ENCODE peak calls at places on chromosomes 16 and 17, in ten cellular contexts. One of them, this sample, is unnamed.
A peak's percentile ranks its signal among the peaks of the same experiment; 100 is the strongest.

GRCh38 chr17:45273551-45273957 is 11.7 kb upstream of the SPATA32 start:
- DNase-seq in CD8-positive, alpha-beta memory T cell: no peak
- DNase-seq in naive B cell: no peak
- DNase-seq in KBM-7: no peak
- DNase-seq in naive thymus-derived CD8-positive, alpha-beta T cell: peak; percentile 41
- DNase-seq in fibroblast of villous mesenchyme: no peak
- DNase-seq in nucleus accumbens: no peak
- DNase-seq in COR-L47: no peak
- DNase-seq in progenitor cell of endocrine pancreas: no peak
- DNase-seq in choroid plexus epithelial cell: no peak
- DNase-seq in this sample: no peak

GRCh38 chr16:84240455-84240854 is 643 bp upstream of the KCNG4 start:
- DNase-seq in COR-L47: no peak
- DNase-seq in naive B cell: no peak
- DNase-seq in fibroblast of villous mesenchyme: no peak
- DNase-seq in nucleus accumbens: no peak
- DNase-seq in choroid plexus epithelial cell: no peak
- DNase-seq in progenitor cell of endocrine pancreas: no peak
- DNase-seq in naive thymus-derived CD8-positive, alpha-beta T cell: no peak
- DNase-seq in KBM-7: no peak
- DNase-seq in CD8-positive, alpha-beta memory T cell: no peak
- DNase-seq in this sample: no peak

GRCh38 chr17:28763804-28764266 is 20.0 kb downstream of the TRAF4 start:
- DNase-seq in CD8-positive, alpha-beta memory T cell: peak; percentile 84
- DNase-seq in progenitor cell of endocrine pancreas: peak; percentile 66
- DNase-seq in choroid plexus epithelial cell: peak; percentile 83
- DNase-seq in nucleus accumbens: peak; percentile 48
- DNase-seq in fibroblast of villous mesenchyme: peak; percentile 83
- DNase-seq in naive thymus-derived CD8-positive, alpha-beta T cell: peak; percentile 91
- DNase-seq in KBM-7: peak; percentile 84
- DNase-seq in naive B cell: peak; percentile 72
- DNase-seq in COR-L47: peak; percentile 72
- DNase-seq in this sample: peak; percentile 71

GRCh38 chr16:75238853-75239371 is 12.5 kb downstream of the BCAR1 start:
- DNase-seq in nucleus accumbens: no peak
- DNase-seq in CD8-positive, alpha-beta memory T cell: no peak
- DNase-seq in choroid plexus epithelial cell: no peak
- DNase-seq in KBM-7: no peak
- DNase-seq in progenitor cell of endocrine pancreas: no peak
- DNase-seq in naive B cell: no peak
- DNase-seq in naive thymus-derived CD8-positive, alpha-beta T cell: no peak
- DNase-seq in fibroblast of villous mesenchyme: no peak
- DNase-seq in COR-L47: no peak
- DNase-seq in this sample: no peak

GRCh38 chr17:58120195-58120822 is 27.9 kb upstream of the OR4D1 start:
- DNase-seq in fibroblast of villous mesenchyme: peak; percentile 72
- DNase-seq in CD8-positive, alpha-beta memory T cell: peak; percentile 53
- DNase-seq in naive B cell: peak; percentile 25
- DNase-seq in KBM-7: peak; percentile 73
- DNase-seq in choroid plexus epithelial cell: peak; percentile 76
- DNase-seq in progenitor cell of endocrine pancreas: peak; percentile 50
- DNase-seq in naive thymus-derived CD8-positive, alpha-beta T cell: peak; percentile 72
- DNase-seq in COR-L47: no peak
- DNase-seq in nucleus accumbens: no peak
- DNase-seq in this sample: peak; percentile 47

GRCh38 chr17:68909066-68909465 is 46.1 kb downstream of the ABCA8 start:
- DNase-seq in fibroblast of villous mesenchyme: peak; percentile 98
- DNase-seq in naive B cell: no peak
- DNase-seq in COR-L47: no peak
- DNase-seq in choroid plexus epithelial cell: peak; percentile 95
- DNase-seq in nucleus accumbens: no peak
- DNase-seq in progenitor cell of endocrine pancreas: no peak
- DNase-seq in CD8-positive, alpha-beta memory T cell: no peak
- DNase-seq in naive thymus-derived CD8-positive, alpha-beta T cell: no peak
- DNase-seq in KBM-7: peak; percentile 92
- DNase-seq in this sample: peak; percentile 15

GRCh38 chr17:81576621-81577277 is 24.6 kb upstream of the FAAP100 start:
- DNase-seq in choroid plexus epithelial cell: peak; percentile 93
- DNase-seq in CD8-positive, alpha-beta memory T cell: no peak
- DNase-seq in COR-L47: peak; percentile 48
- DNase-seq in KBM-7: no peak
- DNase-seq in nucleus accumbens: no peak
- DNase-seq in naive B cell: no peak
- DNase-seq in fibroblast of villous mesenchyme: peak; percentile 75
- DNase-seq in naive thymus-derived CD8-positive, alpha-beta T cell: no peak
- DNase-seq in progenitor cell of endocrine pancreas: no peak
- DNase-seq in this sample: no peak

GRCh38 chr17:31593806-31594205 is 202.3 kb downstream of the RAB11FIP4 start:
- DNase-seq in fibroblast of villous mesenchyme: peak; percentile 28
- DNase-seq in COR-L47: no peak
- DNase-seq in KBM-7: no peak
- DNase-seq in progenitor cell of endocrine pancreas: no peak
- DNase-seq in naive thymus-derived CD8-positive, alpha-beta T cell: no peak
- DNase-seq in choroid plexus epithelial cell: no peak
- DNase-seq in nucleus accumbens: no peak
- DNase-seq in naive B cell: no peak
- DNase-seq in CD8-positive, alpha-beta memory T cell: no peak
- DNase-seq in this sample: no peak

GRCh38 chr16:53014287-53014686 is 38.4 kb downstream of the CHD9NB start:
- DNase-seq in naive thymus-derived CD8-positive, alpha-beta T cell: no peak
- DNase-seq in fibroblast of villous mesenchyme: no peak
- DNase-seq in KBM-7: no peak
- DNase-seq in CD8-positive, alpha-beta memory T cell: no peak
- DNase-seq in nucleus accumbens: no peak
- DNase-seq in naive B cell: no peak
- DNase-seq in progenitor cell of endocrine pancreas: no peak
- DNase-seq in choroid plexus epithelial cell: no peak
- DNase-seq in COR-L47: no peak
- DNase-seq in this sample: no peak

GRCh38 chr17:37179893-37180292 is 195.9 kb upstream of the C17orf78 start:
- DNase-seq in naive thymus-derived CD8-positive, alpha-beta T cell: no peak
- DNase-seq in nucleus accumbens: no peak
- DNase-seq in fibroblast of villous mesenchyme: peak; percentile 62
- DNase-seq in naive B cell: no peak
- DNase-seq in choroid plexus epithelial cell: peak; percentile 79
- DNase-seq in progenitor cell of endocrine pancreas: no peak
- DNase-seq in CD8-positive, alpha-beta memory T cell: no peak
- DNase-seq in KBM-7: no peak
- DNase-seq in COR-L47: no peak
- DNase-seq in this sample: no peak

GRCh38 chr17:29180051-29180787 is at the start of gene MYO18A:
- DNase-seq in naive B cell: peak; percentile 75
- DNase-seq in fibroblast of villous mesenchyme: peak; percentile 68
- DNase-seq in naive thymus-derived CD8-positive, alpha-beta T cell: peak; percentile 81
- DNase-seq in CD8-positive, alpha-beta memory T cell: peak; percentile 83
- DNase-seq in COR-L47: peak; percentile 61
- DNase-seq in KBM-7: peak; percentile 77
- DNase-seq in progenitor cell of endocrine pancreas: peak; percentile 79
- DNase-seq in choroid plexus epithelial cell: peak; percentile 77
- DNase-seq in nucleus accumbens: peak; percentile 67
- DNase-seq in this sample: peak; percentile 94

GRCh38 chr16:79393121-79393520 is 207.4 kb downstream of the MAF start:
- DNase-seq in CD8-positive, alpha-beta memory T cell: no peak
- DNase-seq in KBM-7: no peak
- DNase-seq in naive B cell: no peak
- DNase-seq in nucleus accumbens: no peak
- DNase-seq in progenitor cell of endocrine pancreas: no peak
- DNase-seq in choroid plexus epithelial cell: no peak
- DNase-seq in naive thymus-derived CD8-positive, alpha-beta T cell: no peak
- DNase-seq in fibroblast of villous mesenchyme: no peak
- DNase-seq in COR-L47: no peak
- DNase-seq in this sample: no peak

GRCh38 chr17:1434150-1434549 is 21.9 kb downstream of the CRK start:
- DNase-seq in fibroblast of villous mesenchyme: peak; percentile 72
- DNase-seq in naive B cell: no peak
- DNase-seq in nucleus accumbens: no peak
- DNase-seq in COR-L47: no peak
- DNase-seq in progenitor cell of endocrine pancreas: no peak
- DNase-seq in CD8-positive, alpha-beta memory T cell: no peak
- DNase-seq in naive thymus-derived CD8-positive, alpha-beta T cell: no peak
- DNase-seq in KBM-7: no peak
- DNase-seq in choroid plexus epithelial cell: no peak
- DNase-seq in this sample: no peak

GRCh38 chr16:55842369-55843104 is 9.6 kb upstream of the CES1 start:
- DNase-seq in COR-L47: peak; percentile 22
- DNase-seq in choroid plexus epithelial cell: peak; percentile 64
- DNase-seq in progenitor cell of endocrine pancreas: no peak
- DNase-seq in naive B cell: no peak
- DNase-seq in nucleus accumbens: no peak
- DNase-seq in KBM-7: peak; percentile 55
- DNase-seq in naive thymus-derived CD8-positive, alpha-beta T cell: no peak
- DNase-seq in fibroblast of villous mesenchyme: peak; percentile 47
- DNase-seq in CD8-positive, alpha-beta memory T cell: no peak
- DNase-seq in this sample: peak; percentile 65

GRCh38 chr16:11306381-11306780 is 25.3 kb upstream of the PRM1 start:
- DNase-seq in fibroblast of villous mesenchyme: no peak
- DNase-seq in choroid plexus epithelial cell: no peak
- DNase-seq in progenitor cell of endocrine pancreas: no peak
- DNase-seq in COR-L47: no peak
- DNase-seq in KBM-7: no peak
- DNase-seq in naive B cell: no peak
- DNase-seq in CD8-positive, alpha-beta memory T cell: no peak
- DNase-seq in naive thymus-derived CD8-positive, alpha-beta T cell: no peak
- DNase-seq in nucleus accumbens: no peak
- DNase-seq in this sample: no peak

GRCh38 chr17:73575470-73576235 is 68.6 kb downstream of the SDK2 start:
- DNase-seq in nucleus accumbens: no peak
- DNase-seq in fibroblast of villous mesenchyme: no peak
- DNase-seq in progenitor cell of endocrine pancreas: no peak
- DNase-seq in KBM-7: no peak
- DNase-seq in naive B cell: no peak
- DNase-seq in naive thymus-derived CD8-positive, alpha-beta T cell: no peak
- DNase-seq in CD8-positive, alpha-beta memory T cell: no peak
- DNase-seq in choroid plexus epithelial cell: no peak
- DNase-seq in COR-L47: peak; percentile 49
- DNase-seq in this sample: no peak

GRCh38 chr16:69935740-69936139 is 15.4 kb upstream of the CLEC18A start:
- DNase-seq in COR-L47: no peak
- DNase-seq in CD8-positive, alpha-beta memory T cell: no peak
- DNase-seq in naive thymus-derived CD8-positive, alpha-beta T cell: no peak
- DNase-seq in choroid plexus epithelial cell: no peak
- DNase-seq in KBM-7: no peak
- DNase-seq in fibroblast of villous mesenchyme: no peak
- DNase-seq in nucleus accumbens: no peak
- DNase-seq in progenitor cell of endocrine pancreas: no peak
- DNase-seq in naive B cell: no peak
- DNase-seq in this sample: no peak

GRCh38 chr17:69593716-69594115 is 179.2 kb downstream of the MAP2K6 start:
- DNase-seq in CD8-positive, alpha-beta memory T cell: no peak
- DNase-seq in COR-L47: no peak
- DNase-seq in choroid plexus epithelial cell: peak; percentile 44
- DNase-seq in fibroblast of villous mesenchyme: no peak
- DNase-seq in progenitor cell of endocrine pancreas: no peak
- DNase-seq in naive thymus-derived CD8-positive, alpha-beta T cell: no peak
- DNase-seq in KBM-7: no peak
- DNase-seq in nucleus accumbens: no peak
- DNase-seq in naive B cell: no peak
- DNase-seq in this sample: no peak

GRCh38 chr16:51419768-51420167 is 268.7 kb upstream of the SALL1 start:
- DNase-seq in choroid plexus epithelial cell: peak; percentile 31
- DNase-seq in progenitor cell of endocrine pancreas: no peak
- DNase-seq in CD8-positive, alpha-beta memory T cell: no peak
- DNase-seq in naive B cell: no peak
- DNase-seq in KBM-7: no peak
- DNase-seq in fibroblast of villous mesenchyme: no peak
- DNase-seq in naive thymus-derived CD8-positive, alpha-beta T cell: no peak
- DNase-seq in nucleus accumbens: no peak
- DNase-seq in COR-L47: no peak
- DNase-seq in this sample: no peak

GRCh38 chr16:50252874-50253510 is 13.4 kb upstream of the ADCY7 start:
- DNase-seq in KBM-7: no peak
- DNase-seq in naive B cell: no peak
- DNase-seq in CD8-positive, alpha-beta memory T cell: no peak
- DNase-seq in naive thymus-derived CD8-positive, alpha-beta T cell: peak; percentile 10
- DNase-seq in nucleus accumbens: no peak
- DNase-seq in COR-L47: no peak
- DNase-seq in choroid plexus epithelial cell: no peak
- DNase-seq in fibroblast of villous mesenchyme: no peak
- DNase-seq in progenitor cell of endocrine pancreas: no peak
- DNase-seq in this sample: no peak

GRCh38 chr17:48725294-48726064 is 2.5 kb downstream of the PRAC2 start:
- DNase-seq in progenitor cell of endocrine pancreas: no peak
- DNase-seq in KBM-7: no peak
- DNase-seq in naive B cell: no peak
- DNase-seq in CD8-positive, alpha-beta memory T cell: no peak
- DNase-seq in fibroblast of villous mesenchyme: no peak
- DNase-seq in naive thymus-derived CD8-positive, alpha-beta T cell: no peak
- DNase-seq in choroid plexus epithelial cell: no peak
- DNase-seq in nucleus accumbens: no peak
- DNase-seq in COR-L47: no peak
- DNase-seq in this sample: no peak

GRCh38 chr16:30985401-30986128 is 558 bp downstream of the HSD3B7 start:
- DNase-seq in CD8-positive, alpha-beta memory T cell: no peak
- DNase-seq in choroid plexus epithelial cell: no peak
- DNase-seq in fibroblast of villous mesenchyme: no peak
- DNase-seq in nucleus accumbens: no peak
- DNase-seq in naive thymus-derived CD8-positive, alpha-beta T cell: no peak
- DNase-seq in KBM-7: no peak
- DNase-seq in naive B cell: no peak
- DNase-seq in progenitor cell of endocrine pancreas: peak; percentile 39
- DNase-seq in COR-L47: peak; percentile 70
- DNase-seq in this sample: no peak